ENCODE peak calls at places on chromosomes 12 and 14, in eight cellular contexts. D is AG10803, F is breast epithelium, V is body of pancreas, Z is thyroid gland, G is tibial artery, M is neural progenitor cell, E is psoas muscle. X is an unnamed sample.

GRCh38 chr14:77141592-77142288 is at the start of gene ZDHHC22:
- DNase-seq in M (no peak), Z (peak; percentile 41), E (no peak), D (no peak), G (no peak), F (peak; percentile 20), V (no peak), X (peak; percentile 46)

GRCh38 chr12:752673-753400 is 458 bp downstream of the WNK1 start:
- DNase-seq in M (peak; percentile 89), D (peak; percentile 53), G (peak; percentile 59), F (no peak), E (peak; percentile 75), Z (peak; percentile 68), V (peak; percentile 67), X (no peak)

GRCh38 chr14:51884086-51884927 is 23.9 kb downstream of the GNG2 start:
- DNase-seq in E (no peak), Z (no peak), V (no peak), M (no peak), D (peak; percentile 67), G (no peak), F (no peak), X (no peak)

GRCh38 chr12:124384299-124384894 is 89.5 kb downstream of the RFLNA start:
- DNase-seq in M (no peak), D (no peak), F (no peak), G (no peak), V (no peak), Z (no peak), E (no peak), X (no peak)

GRCh38 chr14:75402867-75403413 is 24.9 kb upstream of the JDP2 start:
- DNase-seq in Z (no peak), G (no peak), F (no peak), E (no peak), V (no peak), D (no peak), M (no peak), X (no peak)

GRCh38 chr12:111598637-111599458 is at the start of gene ATXN2:
- DNase-seq in G (peak; percentile 53), Z (peak; percentile 62), E (peak; percentile 75), D (peak; percentile 74), M (peak; percentile 88), F (peak; percentile 57), V (peak; percentile 64), X (peak; percentile 43)

GRCh38 chr12:50400104-50400637 is 514 bp upstream of the LARP4 start:
- DNase-seq in F (no peak), M (no peak), G (no peak), D (no peak), E (no peak), V (no peak), Z (no peak), X (no peak)

GRCh38 chr14:37147310-37147875 is 25.0 kb downstream of the SLC25A21 start:
- DNase-seq in G (no peak), V (no peak), M (no peak), F (no peak), D (peak; percentile 58), E (no peak), Z (no peak), X (no peak)

GRCh38 chr14:64550539-64551333 is 975 bp downstream of the PPP1R36 start:
- DNase-seq in M (no peak), V (no peak), F (no peak), G (no peak), D (no peak), Z (no peak), E (no peak), X (no peak)

GRCh38 chr14:45085004-45085403 is 1.1 kb downstream of the PRPF39 start:
- DNase-seq in F (no peak), Z (no peak), E (no peak), V (no peak), D (peak; percentile 52), M (peak; percentile 2), G (no peak), X (no peak)

GRCh38 chr12:76755829-76756379 is 8.0 kb upstream of the ZDHHC17 start:
- DNase-seq in G (no peak), M (no peak), V (no peak), F (no peak), D (no peak), E (no peak), Z (no peak), X (no peak)

GRCh38 chr12:52380271-52380694 is 5.2 kb downstream of the KRT84 start:
- DNase-seq in G (no peak), F (peak; percentile 62), M (peak; percentile 59), E (no peak), Z (peak; percentile 62), D (peak; percentile 27), V (peak; percentile 59), X (peak; percentile 48)

GRCh38 chr14:46818147-46818546 is 166.6 kb upstream of the RPL10L start:
- DNase-seq in E (no peak), V (no peak), Z (no peak), D (no peak), M (peak; percentile 54), F (no peak), G (no peak), X (no peak)

GRCh38 chr12:84738481-84738972 is 174.1 kb downstream of the SLC6A15 start:
- DNase-seq in Z (no peak), V (no peak), G (peak; percentile 23), E (no peak), F (no peak), D (peak; percentile 68), M (no peak), X (no peak)

GRCh38 chr12:64160718-64161060 is 61.4 kb downstream of the KICS2 start:
- DNase-seq in V (no peak), M (no peak), G (no peak), F (no peak), Z (no peak), D (peak; percentile 87), E (no peak), X (no peak)

GRCh38 chr12:532908-533565 is 73.3 kb downstream of the B4GALNT3 start:
- DNase-seq in F (no peak), E (no peak), V (no peak), G (no peak), M (no peak), D (peak; percentile 97), Z (no peak), X (no peak)

GRCh38 chr14:61433169-61433568 is 111.8 kb downstream of the PRKCH start:
- DNase-seq in D (no peak), Z (no peak), V (no peak), F (no peak), G (no peak), M (no peak), E (no peak), X (no peak)

GRCh38 chr12:124664395-124665111 is 97.1 kb upstream of the NCOR2 start:
- DNase-seq in Z (no peak), D (no peak), E (no peak), M (no peak), F (no peak), G (no peak), V (no peak), X (no peak)

GRCh38 chr12:2633825-2634200 is 161.0 kb upstream of the FKBP4 start:
- DNase-seq in M (no peak), E (no peak), G (no peak), Z (no peak), D (no peak), F (no peak), V (no peak), X (no peak)

GRCh38 chr14:29654910-29655590 is 272.6 kb downstream of the PRKD1 start:
- DNase-seq in F (no peak), G (no peak), V (no peak), E (no peak), Z (no peak), D (peak; percentile 40), M (no peak), X (no peak)

GRCh38 chr12:57272337-57273151 is 21.6 kb upstream of the STAC3 start:
- DNase-seq in V (no peak), G (no peak), F (no peak), D (peak; percentile 61), M (no peak), Z (peak; percentile 40), E (no peak), X (no peak)

GRCh38 chr12:57273516-57273915 is 22.5 kb upstream of the STAC3 start:
- DNase-seq in M (no peak), F (no peak), D (no peak), E (no peak), V (no peak), G (no peak), Z (no peak), X (no peak)

GRCh38 chr12:57268264-57268663 is 17.3 kb upstream of the STAC3 start:
- DNase-seq in Z (no peak), M (no peak), E (no peak), D (no peak), G (no peak), V (no peak), F (no peak), X (no peak)

GRCh38 chr12:57266681-57267080 is 15.7 kb upstream of the STAC3 start:
- DNase-seq in V (no peak), Z (no peak), G (no peak), D (no peak), E (no peak), M (no peak), F (no peak), X (no peak)

GRCh38 chr12:57270966-57271470 is 20.0 kb upstream of the STAC3 start:
- DNase-seq in V (no peak), E (no peak), D (no peak), G (no peak), Z (no peak), F (no peak), M (no peak), X (no peak)
- TF ChIP-seq CTCF in V (no peak), E (peak; percentile 23), D (no peak), G (no peak), Z (no peak), F (no peak), M (no peak), X (no peak)

DNA sequence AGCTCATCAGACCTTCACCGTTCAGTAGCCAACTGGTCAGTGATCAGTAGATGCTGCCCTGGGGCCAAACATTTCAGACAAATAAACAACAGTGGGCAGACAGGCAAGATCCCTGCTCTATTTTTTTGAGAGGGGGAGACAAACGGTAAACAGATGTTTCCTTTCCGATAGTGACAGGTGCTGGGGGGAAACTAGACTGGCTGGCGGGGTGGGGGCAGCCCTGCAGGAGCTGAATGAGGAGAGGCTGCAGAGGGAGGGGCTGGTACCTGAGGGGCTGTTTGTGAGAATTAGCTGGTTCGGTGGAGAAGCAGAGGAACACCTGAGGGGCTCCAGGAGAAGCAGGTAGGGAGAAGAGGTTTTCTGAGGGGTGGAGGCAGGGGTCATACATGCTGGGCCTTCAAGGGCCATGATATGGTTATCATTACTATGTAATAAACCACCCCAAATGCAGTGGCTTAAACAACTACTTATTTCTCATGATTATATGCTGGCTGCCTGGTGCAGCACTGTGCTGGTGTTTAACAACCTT is 8.2 kb upstream of the GOLGA3 start:
- DNase-seq in E (no peak), V (no peak), F (no peak), M (no peak), G (no peak), Z (no peak), D (no peak), X (no peak)
- H3K4me3 ChIP-seq in E (no peak overlapping the region), V (no peak overlapping the region), F (no peak overlapping the region), M (no peak overlapping the region), G (no peak overlapping the region), Z (no peak overlapping the region), D (no peak overlapping the region), X (no peak overlapping the region)

GRCh38 chr12:29317556-29318363 is 63.2 kb downstream of the ERGIC2 start:
- DNase-seq in M (peak; percentile 74), Z (no peak), F (no peak), V (no peak), G (peak; percentile 25), D (peak; percentile 42), E (peak; percentile 19), X (peak; percentile 46)
- TF ChIP-seq CTCF in M (peak; percentile 93), Z (peak; percentile 52), F (peak; percentile 77), V (peak; percentile 55), G (peak; percentile 47), D (peak; percentile 57), E (peak; percentile 75), X (peak; percentile 85)

GRCh38 chr14:24337824-24338175 is 2.0 kb downstream of the RIPK3 start:
- DNase-seq in Z (peak; percentile 79), D (no peak), M (no peak), F (no peak), V (no peak), G (no peak), E (no peak), X (no peak)
- H3K4me3 ChIP-seq in Z (no peak overlapping the region), D (no peak overlapping the region), M (no peak overlapping the region), F (no peak overlapping the region), V (no peak overlapping the region), G (no peak overlapping the region), E (no peak overlapping the region), X (no peak overlapping the region)